ENCODE peak calls at places on chromosomes 1 and 21, in eight cellular contexts. Q is pancreas, D is HCT116, I is esophagus squamous epithelium, P is psoas muscle, C is DND-41, K is GM23248, W is mammary epithelial cell. M is an unnamed sample.

GRCh38 chr1:34268311-34269042 is 91.8 kb downstream of the C1orf94 start:
- DNase-seq in I (no peak), C (no peak), D (no peak), Q (no peak), P (no peak), W (no peak), K (peak), M (no peak)

GRCh38 chr1:27332536-27333281 is 9.1 kb upstream of the SYTL1 start:
- DNase-seq in P (peak), W (no peak), K (peak), I (no peak), C (peak), Q (no peak), D (no peak), M (no peak)

GRCh38 chr1:9018372-9018771 is 7.9 kb downstream of the SLC2A7 start:
- DNase-seq in Q (no peak), K (no peak), C (no peak), D (no peak), I (no peak), P (no peak), W (no peak), M (no peak)

GRCh38 chr1:234722904-234723588 is 113.1 kb upstream of the IRF2BP2 start:
- DNase-seq in D (peak), K (peak), I (peak), C (peak), W (peak), Q (peak), P (peak), M (no peak)

GRCh38 chr1:244450597-244451538 is 841 bp downstream of the ADSS2 start:
- DNase-seq in P (peak), I (no peak), C (peak), D (no peak), K (peak), W (peak), Q (peak), M (peak)

GRCh38 chr1:210233495-210234253 is 1.1 kb downstream of the SERTAD4 start:
- DNase-seq in P (no peak), Q (peak), D (peak), I (no peak), C (no peak), W (peak), K (peak), M (no peak)

GRCh38 chr1:236530959-236531358 is 7.2 kb downstream of the LGALS8 start:
- DNase-seq in P (no peak), Q (no peak), I (no peak), C (no peak), D (no peak), W (no peak), K (no peak), M (no peak)

GRCh38 chr1:185431612-185432011 is 114.6 kb upstream of the IVNS1ABP start:
- DNase-seq in W (no peak), P (no peak), K (no peak), D (no peak), I (no peak), C (no peak), Q (no peak), M (no peak)

GRCh38 chr1:11598461-11598860 is 55.8 kb downstream of the FBXO2 start:
- DNase-seq in K (peak), D (no peak), I (no peak), Q (no peak), W (peak), C (no peak), P (no peak), M (no peak)

GRCh38 chr1:7707527-7707926 is 63.6 kb upstream of the VAMP3 start:
- DNase-seq in P (no peak), D (no peak), C (no peak), Q (no peak), K (peak), W (peak), I (no peak), M (no peak)

GRCh38 chr1:174743654-174744561 is 255.8 kb upstream of the CACYBP start:
- DNase-seq in P (no peak), I (no peak), C (no peak), D (peak), W (peak), Q (no peak), K (peak), M (peak)

GRCh38 chr1:219660666-219661463 is 48.0 kb upstream of the ZC3H11B start:
- DNase-seq in I (peak), D (peak), P (peak), W (peak), K (peak), C (no peak), Q (peak), M (peak)
- H3K4me3 ChIP-seq in I (no peak), D (no peak), P (peak), W (no peak), K (peak), C (no peak), Q (no peak), M (no peak)

GRCh38 chr1:32250893-32251716 is at the start of gene LCK:
- DNase-seq in C (peak), I (no peak), P (no peak), Q (no peak), K (no peak), W (no peak), D (no peak), M (peak)
- H3K4me3 ChIP-seq in C (peak), I (peak), P (no peak), Q (no peak), K (no peak), W (no peak), D (no peak), M (peak)

GRCh38 chr1:145847827-145848226 is 2.4 kb downstream of the NUDT17 start:
- DNase-seq in C (no peak), Q (no peak), K (no peak), I (no peak), D (no peak), W (no peak), P (no peak), M (no peak)

GRCh38 chr1:145845514-145846161 is at the start of gene NUDT17:
- DNase-seq in P (peak), D (peak), K (peak), I (peak), C (peak), W (peak), Q (peak), M (peak)

GRCh38 chr1:145849356-145850165 is 4.1 kb downstream of the NUDT17 start:
- DNase-seq in C (no peak), K (peak), W (peak), D (no peak), Q (no peak), I (no peak), P (no peak), M (no peak)

GRCh38 chr1:145846191-145846590 is 761 bp downstream of the NUDT17 start:
- DNase-seq in I (no peak), Q (no peak), D (no peak), W (peak), K (peak), P (no peak), C (peak), M (no peak)

GRCh38 chr1:145845144-145845513 is 301 bp upstream of the NUDT17 start:
- DNase-seq in P (no peak), W (no peak), D (no peak), I (no peak), K (no peak), C (no peak), Q (no peak), M (no peak)
- H3K4me3 ChIP-seq in P (peak), W (peak), D (no peak), I (peak), K (peak), C (peak), Q (peak), M (peak)

DNA sequence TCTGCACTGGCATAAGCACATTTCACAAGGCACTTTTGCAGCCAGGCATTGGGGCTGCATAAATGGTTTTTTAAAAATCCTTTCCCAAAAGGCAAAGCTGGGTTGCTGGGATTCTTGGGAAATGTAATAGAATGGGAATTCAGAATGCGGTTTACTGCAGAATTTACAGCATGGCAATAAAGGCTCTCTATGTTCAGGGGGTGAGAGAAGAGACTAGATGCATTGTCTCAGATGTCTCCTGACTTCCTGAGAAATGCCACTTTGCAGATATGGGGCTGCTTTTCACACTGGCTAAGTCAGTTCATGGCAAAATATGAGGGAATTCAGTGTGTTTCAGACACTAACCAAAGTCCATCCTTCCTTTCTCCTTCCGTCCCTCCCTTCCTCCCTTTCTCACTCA is 13.5 kb downstream of the FCGR2B start:
- DNase-seq in P (no peak), K (no peak), C (no peak), W (no peak), Q (no peak), D (no peak), I (no peak), M (no peak)
- H3K4me3 ChIP-seq in P (no peak), K (no peak), C (no peak), W (no peak), Q (no peak), D (no peak), I (no peak), M (no peak)

GRCh38 chr21:33244082-33244780 is 14.5 kb downstream of the IFNAR2 start:
- DNase-seq in I (no peak), P (no peak), W (no peak), C (peak), D (no peak), Q (no peak), K (no peak), M (peak)
- H3K4me3 ChIP-seq in I (no peak), P (no peak), W (no peak), C (no peak), D (no peak), Q (no peak), K (no peak), M (peak)

GRCh38 chr1:66542811-66543767 is 9.1 kb downstream of the SGIP1 start:
- DNase-seq in D (peak), W (peak), C (no peak), I (no peak), P (no peak), Q (peak), K (peak), M (no peak)
- H3K4me3 ChIP-seq in D (no peak), W (no peak), C (no peak), I (no peak), P (no peak), Q (no peak), K (peak), M (no peak)

M was measured in Jurkat, Clone E6-1.